ENCODE peak calls at places on chromosomes 11 and 22, in six cellular contexts. G is dermis microvascular lymphatic vessel endothelial cell; M is cardiac muscle cell; C is stimulated activated CD8-positive, alpha-beta memory T cell treated with anti-CD3 and anti-CD28 coated beads, Interleukin-7, amount 100 ng/mL, for 1 hour; E is H7; W is kidney. A is an unnamed sample.

GRCh38 chr11:120890921-120891320 is 133.0 kb upstream of the TBCEL start:
- DNase-seq in G (no peak), M (no peak), C (no peak), E (no peak), W (no peak), A (no peak)

GRCh38 chr22:37304595-37305343 is 22.5 kb downstream of the CYTH4 start:
- DNase-seq in G (peak), M (no peak), C (no peak), E (peak), W (no peak), A (no peak)

GRCh38 chr11:121762820-121763219 is 310.1 kb upstream of the SORL1-AS1 start:
- DNase-seq in G (no peak), M (peak), C (no peak), E (peak), W (peak), A (peak)

GRCh38 chr22:34776827-34777226 is 289.1 kb upstream of the ISX start:
- DNase-seq in G (no peak), M (no peak), C (no peak), E (no peak), W (no peak), A (no peak)

GRCh38 chr11:2208691-2209369 is 37.2 kb upstream of the TH start:
- DNase-seq in G (no peak), M (no peak), C (no peak), E (peak), W (peak), A (peak)

GRCh38 chr11:117941163-117941707 is 12.0 kb upstream of the TMPRSS13 start:
- DNase-seq in G (no peak), M (no peak), C (no peak), E (no peak), W (peak), A (no peak)

GRCh38 chr11:37026326-37026725 is 428.3 kb upstream of the RAG2 start:
- DNase-seq in G (no peak), M (no peak), C (no peak), E (no peak), W (no peak), A (no peak)

GRCh38 chr22:37161442-37161841 is 11.7 kb upstream of the IL2RB start:
- DNase-seq in G (peak), M (no peak), C (no peak), E (peak), W (peak), A (no peak)

GRCh38 chr11:11978792-11979486 is 29.5 kb downstream of the DKK3 start:
- DNase-seq in G (peak), M (no peak), C (no peak), E (no peak), W (peak), A (no peak)

GRCh38 chr22:31616315-31616980 is 45.6 kb downstream of the PISD start:
- DNase-seq in G (no peak), M (no peak), C (no peak), E (peak), W (no peak), A (peak)

GRCh38 chr11:35593143-35593542 is 25.1 kb upstream of the FJX1 start:
- DNase-seq in G (no peak), M (no peak), C (no peak), E (no peak), W (no peak), A (no peak)

GRCh38 chr22:27456696-27457503 is 344.7 kb downstream of the MN1 start:
- DNase-seq in G (peak), M (no peak), C (no peak), E (no peak), W (peak), A (no peak)

GRCh38 chr22:42022162-42022847 is 23.7 kb downstream of the WBP2NL start:
- DNase-seq in G (no peak), M (no peak), C (no peak), E (no peak), W (no peak), A (no peak)

GRCh38 chr11:2534957-2535672 is 90.3 kb downstream of the KCNQ1 start:
- DNase-seq in G (no peak), M (no peak), C (no peak), E (no peak), W (peak), A (no peak)

GRCh38 chr22:21660904-21661303 is 4.9 kb upstream of the PPIL2 start:
- DNase-seq in G (no peak), M (no peak), C (no peak), E (no peak), W (no peak), A (no peak)

GRCh38 chr11:76786053-76787014 is 3.2 kb downstream of the TSKU start:
- DNase-seq in G (no peak), M (no peak), C (no peak), E (peak), W (no peak), A (no peak)

A was measured in upper lobe of left lung.